ENCODE peak calls at places on chromosome 18, in four cellular contexts. One of them, this sample, is unnamed.

GRCh38 chr18:63881851-63882250 is 5.7 kb upstream of the SERPINB2 start:
- DNase-seq in coronary artery: no peak
- DNase-seq in HFFc6: peak; percentile 55
- DNase-seq in CD8-positive, alpha-beta T cell: no peak
- DNase-seq in this sample: no peak

GRCh38 chr18:24878289-24878688 is 417.9 kb downstream of the HRH4 start:
- DNase-seq in coronary artery: no peak
- DNase-seq in HFFc6: peak; percentile 46
- DNase-seq in CD8-positive, alpha-beta T cell: no peak
- DNase-seq in this sample: peak; percentile 45

GRCh38 chr18:65817178-65817577 is 66.4 kb downstream of the CDH7 start:
- DNase-seq in coronary artery: no peak
- DNase-seq in HFFc6: no peak
- DNase-seq in CD8-positive, alpha-beta T cell: no peak
- DNase-seq in this sample: no peak

GRCh38 chr18:59477849-59478248 is 118.8 kb upstream of the LMAN1 start:
- DNase-seq in coronary artery: no peak
- DNase-seq in HFFc6: no peak
- DNase-seq in CD8-positive, alpha-beta T cell: no peak
- DNase-seq in this sample: no peak

GRCh38 chr18:43661570-43661969 is 384.3 kb upstream of the SYT4 start:
- DNase-seq in coronary artery: no peak
- DNase-seq in HFFc6: peak; percentile 73
- DNase-seq in CD8-positive, alpha-beta T cell: no peak
- DNase-seq in this sample: no peak

GRCh38 chr18:48191494-48191893 is 217.7 kb downstream of the ZBTB7C start:
- DNase-seq in coronary artery: no peak
- DNase-seq in HFFc6: no peak
- DNase-seq in CD8-positive, alpha-beta T cell: no peak
- DNase-seq in this sample: no peak

GRCh38 chr18:51135361-51135760 is 62.1 kb downstream of the MEX3C start:
- DNase-seq in coronary artery: no peak
- DNase-seq in HFFc6: peak; percentile 78
- DNase-seq in CD8-positive, alpha-beta T cell: no peak
- DNase-seq in this sample: peak; percentile 7

GRCh38 chr18:1252534-1252933 is 347.9 kb downstream of the ADCYAP1 start:
- DNase-seq in coronary artery: no peak
- DNase-seq in HFFc6: no peak
- DNase-seq in CD8-positive, alpha-beta T cell: no peak
- DNase-seq in this sample: no peak

GRCh38 chr18:13570856-13571495 is 155.4 kb downstream of the FAM210A start:
- DNase-seq in coronary artery: peak; percentile 40
- DNase-seq in HFFc6: no peak
- DNase-seq in CD8-positive, alpha-beta T cell: no peak
- DNase-seq in this sample: no peak

GRCh38 chr18:24490545-24490944 is 30.1 kb downstream of the HRH4 start:
- DNase-seq in coronary artery: no peak
- DNase-seq in HFFc6: peak; percentile 13
- DNase-seq in CD8-positive, alpha-beta T cell: no peak
- DNase-seq in this sample: no peak

GRCh38 chr18:62485684-62486083 is 37.1 kb upstream of the ZCCHC2 start:
- DNase-seq in coronary artery: no peak
- DNase-seq in HFFc6: peak; percentile 74
- DNase-seq in CD8-positive, alpha-beta T cell: no peak
- DNase-seq in this sample: no peak

GRCh38 chr18:36188912-36189311 is 1.6 kb downstream of the MOCOS start:
- DNase-seq in coronary artery: no peak
- DNase-seq in HFFc6: no peak
- DNase-seq in CD8-positive, alpha-beta T cell: no peak
- DNase-seq in this sample: no peak

GRCh38 chr18:77057043-77057442 is 75.5 kb downstream of the MBP start:
- DNase-seq in coronary artery: no peak
- DNase-seq in HFFc6: no peak
- DNase-seq in CD8-positive, alpha-beta T cell: no peak
- DNase-seq in this sample: no peak

GRCh38 chr18:65762556-65762955 is 11.7 kb downstream of the CDH7 start:
- DNase-seq in coronary artery: no peak
- DNase-seq in HFFc6: no peak
- DNase-seq in CD8-positive, alpha-beta T cell: no peak
- DNase-seq in this sample: no peak

GRCh38 chr18:22552254-22552653 is 134.5 kb upstream of the CTAGE1 start:
- DNase-seq in coronary artery: no peak
- DNase-seq in HFFc6: no peak
- DNase-seq in CD8-positive, alpha-beta T cell: no peak
- DNase-seq in this sample: no peak

GRCh38 chr18:58051765-58052460 is 7.9 kb downstream of the NEDD4L start:
- DNase-seq in coronary artery: no peak
- DNase-seq in HFFc6: peak; percentile 9
- DNase-seq in CD8-positive, alpha-beta T cell: no peak
- DNase-seq in this sample: no peak

GRCh38 chr18:29307231-29307630 is 1130.3 kb upstream of the CDH2 start:
- DNase-seq in coronary artery: no peak
- DNase-seq in HFFc6: no peak
- DNase-seq in CD8-positive, alpha-beta T cell: no peak
- DNase-seq in this sample: no peak

GRCh38 chr18:36662000-36662399 is 166.8 kb downstream of the TPGS2 start:
- DNase-seq in coronary artery: no peak
- DNase-seq in HFFc6: peak; percentile 22
- DNase-seq in CD8-positive, alpha-beta T cell: no peak
- DNase-seq in this sample: no peak

GRCh38 chr18:10519999-10520935 is 5.6 kb upstream of the NAPG start:
- DNase-seq in coronary artery: peak; percentile 86
- DNase-seq in HFFc6: peak; percentile 90
- DNase-seq in CD8-positive, alpha-beta T cell: peak; percentile 64
- DNase-seq in this sample: peak; percentile 87

GRCh38 chr18:71831039-71831438 is 713.1 kb downstream of the CBLN2 start:
- DNase-seq in coronary artery: no peak
- DNase-seq in HFFc6: no peak
- DNase-seq in CD8-positive, alpha-beta T cell: no peak
- DNase-seq in this sample: no peak

GRCh38 chr18:58661423-58661822 is 9.8 kb upstream of the MALT1 start:
- DNase-seq in coronary artery: no peak
- DNase-seq in HFFc6: no peak
- DNase-seq in CD8-positive, alpha-beta T cell: no peak
- DNase-seq in this sample: no peak

GRCh38 chr18:21134895-21135294 is 23.3 kb upstream of the ROCK1 start:
- DNase-seq in coronary artery: no peak
- DNase-seq in HFFc6: peak; percentile 5
- DNase-seq in CD8-positive, alpha-beta T cell: peak; percentile 27
- DNase-seq in this sample: no peak

GRCh38 chr18:70279470-70279869 is 9.4 kb upstream of the SOCS6 start:
- DNase-seq in coronary artery: no peak
- DNase-seq in HFFc6: no peak
- DNase-seq in CD8-positive, alpha-beta T cell: no peak
- DNase-seq in this sample: no peak

GRCh38 chr18:36697905-36698304 is 130.9 kb downstream of the TPGS2 start:
- DNase-seq in coronary artery: no peak
- DNase-seq in HFFc6: peak; percentile 81
- DNase-seq in CD8-positive, alpha-beta T cell: no peak
- DNase-seq in this sample: peak; percentile 75

GRCh38 chr18:58247363-58247834 is 203.4 kb downstream of the NEDD4L start:
- DNase-seq in coronary artery: no peak
- DNase-seq in HFFc6: no peak
- DNase-seq in CD8-positive, alpha-beta T cell: no peak
- DNase-seq in this sample: no peak

GRCh38 chr18:2572144-2572682 is 856 bp downstream of the NDC80 start:
- DNase-seq in coronary artery: no peak
- DNase-seq in HFFc6: no peak
- DNase-seq in CD8-positive, alpha-beta T cell: no peak
- DNase-seq in this sample: no peak

GRCh38 chr18:32048507-32049091 is 30.0 kb downstream of the RNF125 start:
- DNase-seq in coronary artery: no peak
- DNase-seq in HFFc6: no peak
- DNase-seq in CD8-positive, alpha-beta T cell: no peak
- DNase-seq in this sample: peak; percentile 12

GRCh38 chr18:27045342-27045741 is 139.8 kb downstream of the CHST9 start:
- DNase-seq in coronary artery: no peak
- DNase-seq in HFFc6: no peak
- DNase-seq in CD8-positive, alpha-beta T cell: no peak
- DNase-seq in this sample: no peak

GRCh38 chr18:58025733-58026132 is 18.3 kb upstream of the NEDD4L start:
- DNase-seq in coronary artery: no peak
- DNase-seq in HFFc6: no peak
- DNase-seq in CD8-positive, alpha-beta T cell: no peak
- DNase-seq in this sample: no peak

GRCh38 chr18:25457636-25458035 is 105.7 kb upstream of the ZNF521 start:
- DNase-seq in coronary artery: no peak
- DNase-seq in HFFc6: no peak
- DNase-seq in CD8-positive, alpha-beta T cell: no peak
- DNase-seq in this sample: no peak

GRCh38 chr18:48982269-48982668 is 31.5 kb upstream of the SMAD7 start:
- DNase-seq in coronary artery: no peak
- DNase-seq in HFFc6: no peak
- DNase-seq in CD8-positive, alpha-beta T cell: no peak
- DNase-seq in this sample: no peak

GRCh38 chr18:23135679-23136325 is 517 bp downstream of the CABLES1 start:
- DNase-seq in coronary artery: no peak
- DNase-seq in HFFc6: no peak
- DNase-seq in CD8-positive, alpha-beta T cell: no peak
- DNase-seq in this sample: no peak

GRCh38 chr18:45755936-45756335 is 32.0 kb downstream of the SLC14A1 start:
- DNase-seq in coronary artery: peak; percentile 78
- DNase-seq in HFFc6: no peak
- DNase-seq in CD8-positive, alpha-beta T cell: no peak
- DNase-seq in this sample: no peak

GRCh38 chr18:10604178-10604577 is 78.4 kb downstream of the NAPG start:
- DNase-seq in coronary artery: no peak
- DNase-seq in HFFc6: no peak
- DNase-seq in CD8-positive, alpha-beta T cell: no peak
- DNase-seq in this sample: no peak

GRCh38 chr18:767084-767882 is 44.8 kb downstream of the YES1 start:
- DNase-seq in coronary artery: no peak
- DNase-seq in HFFc6: no peak
- DNase-seq in CD8-positive, alpha-beta T cell: no peak
- DNase-seq in this sample: no peak

GRCh38 chr18:9643549-9643948 is 29.2 kb upstream of the PPP4R1 start:
- DNase-seq in coronary artery: no peak
- DNase-seq in HFFc6: peak; percentile 95
- DNase-seq in CD8-positive, alpha-beta T cell: no peak
- DNase-seq in this sample: peak; percentile 89

GRCh38 chr18:13653746-13654455 is 72.5 kb downstream of the FAM210A start:
- DNase-seq in coronary artery: no peak
- DNase-seq in HFFc6: no peak
- DNase-seq in CD8-positive, alpha-beta T cell: no peak
- DNase-seq in this sample: no peak

GRCh38 chr18:46155652-46156051 is 51.5 kb downstream of the HAUS1 start:
- DNase-seq in coronary artery: no peak
- DNase-seq in HFFc6: peak; percentile 87
- DNase-seq in CD8-positive, alpha-beta T cell: peak; percentile 40
- DNase-seq in this sample: peak; percentile 43

GRCh38 chr18:3652380-3653262 is 202.6 kb downstream of the TGIF1 start:
- DNase-seq in coronary artery: peak; percentile 89
- DNase-seq in HFFc6: peak; percentile 88
- DNase-seq in CD8-positive, alpha-beta T cell: no peak
- DNase-seq in this sample: peak; percentile 82
- TF ChIP-seq CTCF in coronary artery: no peak
- TF ChIP-seq CTCF in HFFc6: peak; percentile 48
- TF ChIP-seq CTCF in CD8-positive, alpha-beta T cell: no peak
- TF ChIP-seq CTCF in this sample: no peak

GRCh38 chr18:44682871-44683221 is 2.2 kb downstream of the SETBP1 start:
- DNase-seq in coronary artery: no peak
- DNase-seq in HFFc6: no peak
- DNase-seq in CD8-positive, alpha-beta T cell: no peak
- DNase-seq in this sample: no peak
- TF ChIP-seq CTCF in coronary artery: no peak
- TF ChIP-seq CTCF in HFFc6: no peak
- TF ChIP-seq CTCF in CD8-positive, alpha-beta T cell: no peak
- TF ChIP-seq CTCF in this sample: no peak

GRCh38 chr18:55470826-55471225 is 117.2 kb downstream of the TCF4 start:
- DNase-seq in coronary artery: no peak
- DNase-seq in HFFc6: no peak
- DNase-seq in CD8-positive, alpha-beta T cell: no peak
- DNase-seq in this sample: no peak
- TF ChIP-seq CTCF in coronary artery: no peak
- TF ChIP-seq CTCF in HFFc6: no peak
- TF ChIP-seq CTCF in CD8-positive, alpha-beta T cell: no peak
- TF ChIP-seq CTCF in this sample: no peak

DNA sequence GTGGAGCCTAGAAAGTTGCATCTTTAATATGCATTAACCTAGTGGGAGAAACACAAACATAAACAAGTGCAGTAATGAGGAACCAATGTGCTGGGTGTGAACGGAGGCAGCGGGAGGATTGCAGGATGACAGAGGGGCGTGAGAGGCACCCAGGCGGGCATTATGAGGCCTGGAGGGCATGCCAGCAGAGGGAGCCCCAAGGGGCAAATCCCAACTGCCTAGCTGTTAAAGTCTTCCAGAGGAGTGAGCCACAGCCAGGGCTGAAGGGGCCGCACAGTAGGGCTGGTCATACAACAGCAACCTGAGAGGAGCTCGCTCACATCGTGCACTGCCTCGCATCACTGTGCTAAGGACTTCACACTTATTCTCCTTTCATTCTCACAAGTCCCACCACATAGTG is 13.3 kb upstream of the PRELID3A start:
- DNase-seq in coronary artery: no peak
- DNase-seq in HFFc6: no peak
- DNase-seq in CD8-positive, alpha-beta T cell: no peak
- DNase-seq in this sample: no peak
- TF ChIP-seq CTCF in coronary artery: no peak
- TF ChIP-seq CTCF in HFFc6: peak; percentile 72
- TF ChIP-seq CTCF in CD8-positive, alpha-beta T cell: no peak
- TF ChIP-seq CTCF in this sample: peak; percentile 31

This sample was measured in AG09319.